ENCODE peak calls at places on chromosomes 16 and 17, in ten cellular contexts. One of them, this sample, is unnamed.

GRCh38 chr16:79707867-79708266 is 107.3 kb upstream of the MAF start:
- DNase-seq in prostate gland: no peak
- DNase-seq in HCT116: no peak
- DNase-seq in transverse colon: peak; percentile 46
- DNase-seq in Panc1: no peak
- DNase-seq in endothelial cell of umbilical vein: no peak
- DNase-seq in GM12878: no peak
- DNase-seq in HepG2: no peak
- DNase-seq in stomach: peak; percentile 53
- DNase-seq in sigmoid colon: peak; percentile 88
- DNase-seq in this sample: no peak

GRCh38 chr17:74368341-74369152 is 1.2 kb downstream of the GPR142 start:
- DNase-seq in prostate gland: peak; percentile 54
- DNase-seq in HCT116: peak; percentile 67
- DNase-seq in transverse colon: peak; percentile 79
- DNase-seq in Panc1: no peak
- DNase-seq in endothelial cell of umbilical vein: peak; percentile 44
- DNase-seq in GM12878: no peak
- DNase-seq in HepG2: peak; percentile 53
- DNase-seq in stomach: peak; percentile 82
- DNase-seq in sigmoid colon: peak; percentile 78
- DNase-seq in this sample: no peak

GRCh38 chr16:3854740-3855139 is 25.8 kb downstream of the CREBBP start:
- DNase-seq in prostate gland: no peak
- DNase-seq in HCT116: no peak
- DNase-seq in transverse colon: no peak
- DNase-seq in Panc1: no peak
- DNase-seq in endothelial cell of umbilical vein: no peak
- DNase-seq in GM12878: no peak
- DNase-seq in HepG2: no peak
- DNase-seq in stomach: no peak
- DNase-seq in sigmoid colon: no peak
- DNase-seq in this sample: no peak

GRCh38 chr16:4944333-4945281 is 7.7 kb upstream of the PPL start:
- DNase-seq in prostate gland: peak; percentile 86
- DNase-seq in HCT116: peak; percentile 84
- DNase-seq in transverse colon: peak; percentile 84
- DNase-seq in Panc1: peak; percentile 84
- DNase-seq in endothelial cell of umbilical vein: peak; percentile 98
- DNase-seq in GM12878: no peak
- DNase-seq in HepG2: peak; percentile 98
- DNase-seq in stomach: peak; percentile 94
- DNase-seq in sigmoid colon: peak; percentile 98
- DNase-seq in this sample: peak; percentile 96

GRCh38 chr17:75346906-75347305 is 57.7 kb upstream of the SLC25A19 start:
- DNase-seq in prostate gland: no peak
- DNase-seq in HCT116: no peak
- DNase-seq in transverse colon: no peak
- DNase-seq in Panc1: no peak
- DNase-seq in endothelial cell of umbilical vein: no peak
- DNase-seq in GM12878: no peak
- DNase-seq in HepG2: no peak
- DNase-seq in stomach: no peak
- DNase-seq in sigmoid colon: no peak
- DNase-seq in this sample: no peak

GRCh38 chr16:88790312-88791150 is 5.5 kb upstream of the PIEZO1 start:
- DNase-seq in prostate gland: no peak
- DNase-seq in HCT116: no peak
- DNase-seq in transverse colon: peak; percentile 62
- DNase-seq in Panc1: no peak
- DNase-seq in endothelial cell of umbilical vein: no peak
- DNase-seq in GM12878: no peak
- DNase-seq in HepG2: no peak
- DNase-seq in stomach: peak; percentile 58
- DNase-seq in sigmoid colon: no peak
- DNase-seq in this sample: no peak

GRCh38 chr16:66653581-66654350 is 42.8 kb downstream of the CMTM4 start:
- DNase-seq in prostate gland: no peak
- DNase-seq in HCT116: no peak
- DNase-seq in transverse colon: no peak
- DNase-seq in Panc1: no peak
- DNase-seq in endothelial cell of umbilical vein: no peak
- DNase-seq in GM12878: no peak
- DNase-seq in HepG2: no peak
- DNase-seq in stomach: no peak
- DNase-seq in sigmoid colon: peak; percentile 12
- DNase-seq in this sample: no peak

GRCh38 chr17:75084039-75084660 is 3.6 kb upstream of the SLC16A5 start:
- DNase-seq in prostate gland: no peak
- DNase-seq in HCT116: no peak
- DNase-seq in transverse colon: no peak
- DNase-seq in Panc1: no peak
- DNase-seq in endothelial cell of umbilical vein: peak; percentile 60
- DNase-seq in GM12878: no peak
- DNase-seq in HepG2: peak; percentile 96
- DNase-seq in stomach: no peak
- DNase-seq in sigmoid colon: no peak
- DNase-seq in this sample: no peak

GRCh38 chr16:78542419-78542818 is 443.0 kb downstream of the WWOX start:
- DNase-seq in prostate gland: no peak
- DNase-seq in HCT116: no peak
- DNase-seq in transverse colon: no peak
- DNase-seq in Panc1: no peak
- DNase-seq in endothelial cell of umbilical vein: no peak
- DNase-seq in GM12878: no peak
- DNase-seq in HepG2: no peak
- DNase-seq in stomach: no peak
- DNase-seq in sigmoid colon: no peak
- DNase-seq in this sample: no peak

GRCh38 chr17:28500712-28501379 is 5.3 kb upstream of the FOXN1 start:
- DNase-seq in prostate gland: no peak
- DNase-seq in HCT116: no peak
- DNase-seq in transverse colon: no peak
- DNase-seq in Panc1: no peak
- DNase-seq in endothelial cell of umbilical vein: no peak
- DNase-seq in GM12878: peak; percentile 63
- DNase-seq in HepG2: no peak
- DNase-seq in stomach: no peak
- DNase-seq in sigmoid colon: no peak
- DNase-seq in this sample: no peak

GRCh38 chr17:41547921-41548843 is 20.1 kb upstream of the KRT19 start:
- DNase-seq in prostate gland: peak; percentile 44
- DNase-seq in HCT116: peak; percentile 96
- DNase-seq in transverse colon: peak; percentile 68
- DNase-seq in Panc1: peak; percentile 55
- DNase-seq in endothelial cell of umbilical vein: peak; percentile 78
- DNase-seq in GM12878: no peak
- DNase-seq in HepG2: no peak
- DNase-seq in stomach: peak; percentile 79
- DNase-seq in sigmoid colon: peak; percentile 70
- DNase-seq in this sample: peak; percentile 96

GRCh38 chr16:80611171-80611929 is 70.6 kb downstream of the DYNLRB2 start:
- DNase-seq in prostate gland: no peak
- DNase-seq in HCT116: no peak
- DNase-seq in transverse colon: no peak
- DNase-seq in Panc1: no peak
- DNase-seq in endothelial cell of umbilical vein: no peak
- DNase-seq in GM12878: no peak
- DNase-seq in HepG2: no peak
- DNase-seq in stomach: no peak
- DNase-seq in sigmoid colon: no peak
- DNase-seq in this sample: no peak

GRCh38 chr17:39866013-39866730 is 1.8 kb upstream of the ZPBP2 start:
- DNase-seq in prostate gland: no peak
- DNase-seq in HCT116: no peak
- DNase-seq in transverse colon: no peak
- DNase-seq in Panc1: no peak
- DNase-seq in endothelial cell of umbilical vein: no peak
- DNase-seq in GM12878: no peak
- DNase-seq in HepG2: no peak
- DNase-seq in stomach: no peak
- DNase-seq in sigmoid colon: no peak
- DNase-seq in this sample: no peak

DNA sequence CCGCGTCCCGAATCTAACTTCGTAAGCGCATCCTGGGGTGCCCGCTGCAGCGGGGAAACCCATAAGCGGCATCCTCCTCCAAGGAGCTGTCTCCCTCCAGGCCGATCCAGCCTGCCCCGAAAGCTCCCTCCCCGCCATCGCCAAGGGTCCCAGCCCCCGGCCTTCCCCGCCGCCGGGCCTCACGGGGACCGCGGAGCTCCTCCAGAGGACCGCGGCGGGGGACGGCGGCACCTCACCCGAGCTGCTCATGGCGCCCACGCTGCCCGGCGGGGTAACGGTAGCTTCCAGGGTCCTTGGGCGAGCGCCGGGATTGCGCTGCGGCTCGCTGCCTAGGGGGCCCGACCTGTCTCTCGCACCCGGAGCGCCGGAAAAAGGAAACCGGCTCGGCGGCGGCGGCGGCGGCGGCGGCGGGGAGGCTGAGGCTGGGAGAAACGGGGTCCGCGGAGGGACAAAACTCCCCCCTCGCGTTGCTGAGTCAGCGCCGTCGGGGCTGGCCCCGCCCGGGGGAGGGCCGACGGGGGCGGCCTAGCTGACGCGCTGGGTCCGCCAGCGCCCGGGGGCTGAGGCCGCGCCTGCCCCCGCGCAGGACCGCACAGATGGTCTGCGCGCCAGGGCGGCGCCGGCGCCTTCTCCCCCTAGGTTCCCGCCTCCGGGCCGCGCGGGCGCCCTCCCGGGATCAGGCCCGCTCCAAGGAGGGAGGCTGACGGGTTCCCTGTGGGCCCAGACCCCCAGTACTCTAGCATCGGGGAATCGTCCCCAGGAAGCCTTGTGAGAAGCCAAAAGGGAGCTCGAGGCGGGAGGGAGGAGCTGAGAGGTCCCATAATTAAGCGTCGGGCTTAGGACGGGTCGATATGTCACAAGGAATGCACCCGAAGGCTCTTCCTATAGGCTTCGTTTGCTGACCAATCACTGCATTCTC is at the start of gene BLMH:
- DNase-seq in prostate gland: peak; percentile 52
- DNase-seq in HCT116: no peak
- DNase-seq in transverse colon: peak; percentile 84
- DNase-seq in Panc1: no peak
- DNase-seq in endothelial cell of umbilical vein: peak; percentile 86
- DNase-seq in GM12878: no peak
- DNase-seq in HepG2: peak; percentile 34
- DNase-seq in stomach: peak; percentile 76
- DNase-seq in sigmoid colon: peak; percentile 88
- DNase-seq in this sample: peak; percentile 57
- TF ChIP-seq POLR2AphosphoS5 in prostate gland: peak; percentile 28
- TF ChIP-seq POLR2AphosphoS5 in HCT116: peak; percentile 83
- TF ChIP-seq POLR2AphosphoS5 in transverse colon: peak; percentile 9
- TF ChIP-seq POLR2AphosphoS5 in Panc1: peak; percentile 81
- TF ChIP-seq POLR2AphosphoS5 in endothelial cell of umbilical vein: peak; percentile 98
- TF ChIP-seq POLR2AphosphoS5 in GM12878: peak; percentile 37
- TF ChIP-seq POLR2AphosphoS5 in HepG2: peak; percentile 34
- TF ChIP-seq POLR2AphosphoS5 in stomach: no peak
- TF ChIP-seq POLR2AphosphoS5 in sigmoid colon: peak; percentile 55
- TF ChIP-seq POLR2AphosphoS5 in this sample: no peak

DNA sequence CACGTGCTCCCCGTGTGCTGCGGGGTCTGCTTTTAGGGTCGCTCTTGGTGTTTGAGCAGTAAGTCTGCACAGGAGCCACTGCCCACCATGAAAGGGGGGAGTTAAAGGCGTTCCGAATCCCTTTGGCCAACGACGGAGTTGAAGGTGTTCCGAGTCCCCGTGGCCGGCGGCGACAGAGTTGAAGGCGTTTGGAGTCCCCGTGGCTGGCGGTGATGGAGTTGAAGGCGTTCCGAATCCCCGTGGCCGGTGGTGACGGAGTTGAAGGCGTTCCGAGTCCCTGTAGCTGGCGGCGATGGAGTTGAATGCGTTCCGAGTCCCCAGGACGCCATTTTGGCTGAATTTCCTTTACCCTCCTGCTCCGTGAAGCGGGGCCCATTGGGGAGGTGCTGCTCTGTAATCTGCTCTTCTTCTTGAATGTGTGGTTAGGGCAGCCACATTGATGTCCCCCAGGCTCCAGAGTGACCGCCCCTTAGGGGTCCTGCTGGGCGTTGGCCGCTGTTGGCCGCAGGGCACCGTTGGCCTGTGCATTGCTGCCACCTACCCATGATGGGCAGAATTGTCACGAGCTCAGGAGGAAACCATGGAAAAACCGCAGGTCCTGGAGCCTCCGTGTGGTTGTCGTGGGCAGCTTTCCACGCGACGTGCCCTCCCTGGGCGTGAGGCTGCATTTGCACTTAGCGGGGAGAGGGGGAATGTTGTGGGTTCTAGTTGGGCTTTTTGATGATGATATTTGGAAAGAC is 73.7 kb upstream of the ZNF750 start:
- DNase-seq in prostate gland: no peak
- DNase-seq in HCT116: no peak
- DNase-seq in transverse colon: no peak
- DNase-seq in Panc1: no peak
- DNase-seq in endothelial cell of umbilical vein: peak; percentile 20
- DNase-seq in GM12878: no peak
- DNase-seq in HepG2: peak; percentile 42
- DNase-seq in stomach: peak; percentile 44
- DNase-seq in sigmoid colon: no peak
- DNase-seq in this sample: no peak
- H3K27ac ChIP-seq in prostate gland: no peak overlapping the region
- H3K27ac ChIP-seq in HCT116: no peak overlapping the region
- H3K27ac ChIP-seq in transverse colon: no peak overlapping the region
- H3K27ac ChIP-seq in Panc1: no peak overlapping the region
- H3K27ac ChIP-seq in endothelial cell of umbilical vein: no peak overlapping the region
- H3K27ac ChIP-seq in GM12878: no peak overlapping the region
- H3K27ac ChIP-seq in HepG2: no peak overlapping the region
- H3K27ac ChIP-seq in stomach: no peak overlapping the region
- H3K27ac ChIP-seq in sigmoid colon: no peak overlapping the region
- H3K27ac ChIP-seq in this sample: no peak overlapping the region

DNA sequence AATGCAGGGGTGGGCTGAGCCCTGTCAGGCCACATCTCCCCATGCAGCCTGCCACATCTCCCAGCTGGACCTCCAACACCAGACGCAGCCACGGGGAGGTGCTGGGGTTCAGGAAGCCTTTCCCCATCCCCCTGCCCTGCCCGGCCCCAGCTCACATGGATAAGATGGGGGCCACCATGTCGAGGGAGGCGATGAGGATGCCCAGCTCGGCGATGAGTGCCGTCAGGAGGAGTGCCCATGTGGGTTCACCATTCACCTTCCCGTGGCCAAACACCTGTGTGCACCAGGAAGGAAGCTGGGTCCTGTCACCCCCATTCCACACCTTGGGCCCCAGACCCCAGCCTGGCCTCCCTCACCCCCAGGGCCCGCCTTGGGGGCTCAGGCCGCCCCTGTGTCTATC is 5.7 kb upstream of the LCAT start:
- DNase-seq in prostate gland: no peak
- DNase-seq in HCT116: no peak
- DNase-seq in transverse colon: no peak
- DNase-seq in Panc1: no peak
- DNase-seq in endothelial cell of umbilical vein: no peak
- DNase-seq in GM12878: no peak
- DNase-seq in HepG2: no peak
- DNase-seq in stomach: no peak
- DNase-seq in sigmoid colon: no peak
- DNase-seq in this sample: no peak
- TF ChIP-seq POLR2AphosphoS5 in prostate gland: no peak
- TF ChIP-seq POLR2AphosphoS5 in HCT116: no peak
- TF ChIP-seq POLR2AphosphoS5 in transverse colon: no peak
- TF ChIP-seq POLR2AphosphoS5 in Panc1: no peak
- TF ChIP-seq POLR2AphosphoS5 in endothelial cell of umbilical vein: no peak
- TF ChIP-seq POLR2AphosphoS5 in GM12878: no peak
- TF ChIP-seq POLR2AphosphoS5 in HepG2: no peak
- TF ChIP-seq POLR2AphosphoS5 in stomach: no peak
- TF ChIP-seq POLR2AphosphoS5 in sigmoid colon: no peak
- TF ChIP-seq POLR2AphosphoS5 in this sample: no peak

GRCh38 chr17:17119106-17119505 is 76.8 kb downstream of the MPRIP start:
- DNase-seq in prostate gland: no peak
- DNase-seq in HCT116: no peak
- DNase-seq in transverse colon: peak; percentile 39
- DNase-seq in Panc1: no peak
- DNase-seq in endothelial cell of umbilical vein: no peak
- DNase-seq in GM12878: no peak
- DNase-seq in HepG2: no peak
- DNase-seq in stomach: peak; percentile 83
- DNase-seq in sigmoid colon: no peak
- DNase-seq in this sample: no peak
- H3K27ac ChIP-seq in prostate gland: no peak overlapping the region
- H3K27ac ChIP-seq in HCT116: peak overlapping the region; percentile 14
- H3K27ac ChIP-seq in transverse colon: peak overlapping the region; percentile 81
- H3K27ac ChIP-seq in Panc1: no peak overlapping the region
- H3K27ac ChIP-seq in endothelial cell of umbilical vein: no peak overlapping the region
- H3K27ac ChIP-seq in GM12878: peak overlapping the region; percentile 62
- H3K27ac ChIP-seq in HepG2: no peak overlapping the region
- H3K27ac ChIP-seq in stomach: peak overlapping the region; percentile 32
- H3K27ac ChIP-seq in sigmoid colon: peak overlapping the region; percentile 53
- H3K27ac ChIP-seq in this sample: peak overlapping the region; percentile 81